ENCODE peak calls at places on chromosome 3, in six cellular contexts. Y, M, Q, Z, D and W are unnamed samples.

GRCh38 chr3:187841552-187841951 is 96.3 kb upstream of the BCL6 start:
- DNase-seq in Q (no peak), Z (no peak), M (no peak), Y (peak; percentile 36), D (no peak), W (no peak)

GRCh38 chr3:116741462-116741861 is 31.9 kb downstream of the TUSC7 start:
- DNase-seq in M (peak; percentile 2), Y (no peak), Z (no peak), Q (no peak), D (no peak), W (no peak)

GRCh38 chr3:144770813-144771400 is 799.3 kb downstream of the DIPK2A start:
- DNase-seq in Z (no peak), M (peak; percentile 2), Y (peak; percentile 8), Q (no peak), D (no peak), W (no peak)

GRCh38 chr3:46406786-46407611 is at the start of the genes CCR5AS and CCRL2:
- DNase-seq in Q (no peak), M (peak; percentile 26), Z (no peak), Y (no peak), D (no peak), W (peak; percentile 19)

GRCh38 chr3:124250053-124250452 is 258.1 kb upstream of the ROPN1 start:
- DNase-seq in Q (no peak), Z (no peak), Y (no peak), M (no peak), D (no peak), W (no peak)

GRCh38 chr3:148238421-148238821 is 459.3 kb upstream of the AGTR1 start:
- DNase-seq in D (no peak), Z (no peak), Y (no peak), M (no peak), Q (no peak), W (no peak)

GRCh38 chr3:125080077-125080476 is 24.3 kb upstream of the HEG1 start:
- DNase-seq in Y (no peak), Q (no peak), M (no peak), Z (no peak), D (no peak), W (no peak)

GRCh38 chr3:171088984-171089754 is 62.6 kb upstream of the SLC2A2 start:
- DNase-seq in Z (no peak), Y (no peak), M (no peak), D (no peak), Q (no peak), W (no peak)

GRCh38 chr3:11610044-11610671 is 33.6 kb downstream of the VGLL4 start:
- DNase-seq in D (no peak), Y (no peak), M (no peak), Q (no peak), Z (no peak), W (no peak)

GRCh38 chr3:37726445-37727000 is 135.2 kb upstream of the CTDSPL start:
- DNase-seq in Z (no peak), M (no peak), Y (no peak), D (no peak), Q (no peak), W (no peak)

GRCh38 chr3:112353365-112353764 is 20.4 kb downstream of the CD200 start:
- DNase-seq in M (no peak), D (no peak), Y (no peak), Z (no peak), Q (no peak), W (no peak)

GRCh38 chr3:39065197-39065596 is 13.4 kb downstream of the WDR48 start:
- DNase-seq in M (no peak), Z (no peak), Q (peak; percentile 48), Y (no peak), D (no peak), W (no peak)

GRCh38 chr3:36992806-36993325 is at the start of gene EPM2AIP1:
- DNase-seq in Q (peak; percentile 96), Z (no peak), Y (no peak), D (peak; percentile 98), M (no peak), W (no peak)

GRCh38 chr3:63207066-63207590 is 71.0 kb upstream of the SYNPR start:
- DNase-seq in Z (no peak), D (no peak), Y (no peak), M (no peak), Q (no peak), W (no peak)

GRCh38 chr3:193938613-193939012 is 197.3 kb upstream of the HES1 start:
- DNase-seq in D (no peak), M (no peak), Y (peak; percentile 74), Q (no peak), Z (peak; percentile 94), W (no peak)

GRCh38 chr3:13229291-13229949 is 156.2 kb upstream of the IQSEC1 start:
- DNase-seq in Y (no peak), Z (no peak), D (no peak), Q (peak; percentile 94), M (no peak), W (no peak)

GRCh38 chr3:161263057-161263456 is 41.9 kb downstream of the NMD3 start:
- DNase-seq in Y (no peak), Q (no peak), Z (no peak), M (no peak), D (no peak), W (no peak)

GRCh38 chr3:49794431-49794830 is 5.2 kb downstream of the CDHR4 start:
- DNase-seq in Y (no peak), D (no peak), Z (no peak), Q (no peak), M (no peak), W (no peak)

GRCh38 chr3:13932578-13933295 is 52.9 kb upstream of the WNT7A start:
- DNase-seq in M (no peak), Y (no peak), Z (no peak), Q (no peak), D (no peak), W (no peak)

GRCh38 chr3:194348354-194348753 is 2.8 kb downstream of the CPN2 start:
- DNase-seq in Y (no peak), Z (no peak), D (no peak), M (no peak), Q (no peak), W (no peak)

GRCh38 chr3:145842302-145842897 is 318.6 kb downstream of the PLOD2 start:
- DNase-seq in D (no peak), Z (no peak), Y (no peak), Q (no peak), M (no peak), W (no peak)

GRCh38 chr3:43733459-43734384 is 43.0 kb downstream of the ABHD5 start:
- DNase-seq in Q (no peak), Z (no peak), M (no peak), Y (no peak), D (no peak), W (no peak)

GRCh38 chr3:108590443-108590842 is 921 bp downstream of the DZIP3 start:
- DNase-seq in D (no peak), Z (no peak), M (no peak), Y (no peak), Q (no peak), W (no peak)

GRCh38 chr3:110341047-110341446 is 730.6 kb upstream of the NECTIN3 start:
- DNase-seq in Y (no peak), M (no peak), Q (no peak), D (no peak), Z (no peak), W (no peak)

GRCh38 chr3:142962520-142963265 is 781 bp downstream of the PAQR9 start:
- DNase-seq in Q (no peak), M (no peak), D (no peak), Z (no peak), Y (no peak), W (no peak)

GRCh38 chr3:153768559-153769469 is 352.4 kb upstream of the ARHGEF26 start:
- DNase-seq in Z (no peak), Q (peak; percentile 28), M (no peak), Y (peak; percentile 24), D (no peak), W (no peak)

GRCh38 chr3:86239956-86240355 is 751.0 kb downstream of the VGLL3 start:
- DNase-seq in Z (no peak), Y (no peak), Q (no peak), M (no peak), D (no peak), W (no peak)

GRCh38 chr3:64686446-64686908 is 1.3 kb downstream of the ADAMTS9 start:
- DNase-seq in Z (no peak), D (no peak), Y (peak; percentile 63), M (no peak), Q (peak; percentile 56), W (no peak)

GRCh38 chr3:55036883-55037577 is 109.2 kb upstream of the LRTM1 start:
- DNase-seq in Z (no peak), Q (no peak), Y (no peak), M (no peak), D (no peak), W (no peak)

GRCh38 chr3:54087581-54088410 is 34.6 kb upstream of the CACNA2D3 start:
- DNase-seq in Z (no peak), D (no peak), Y (no peak), Q (no peak), M (no peak), W (no peak)

GRCh38 chr3:13495351-13495813 is 15.3 kb downstream of the HDAC11 start:
- DNase-seq in Z (no peak), D (no peak), Q (no peak), M (no peak), Y (no peak), W (no peak)

GRCh38 chr3:119025390-119025789 is 9.3 kb downstream of the IGSF11 start:
- DNase-seq in M (no peak), D (no peak), Q (no peak), Y (no peak), Z (no peak), W (no peak)

GRCh38 chr3:99625643-99626414 is 12.6 kb upstream of the COL8A1 start:
- DNase-seq in M (no peak), D (no peak), Y (no peak), Z (no peak), Q (no peak), W (no peak)

GRCh38 chr3:188830955-188831354 is 340.8 kb upstream of the TPRG1 start:
- DNase-seq in Q (no peak), Y (no peak), M (no peak), Z (no peak), D (no peak), W (no peak)

GRCh38 chr3:148697311-148698189 is at the start of gene AGTR1:
- DNase-seq in Y (peak; percentile 68), D (no peak), Z (no peak), Q (peak; percentile 20), M (no peak), W (no peak)

GRCh38 chr3:13494463-13495350 is 14.6 kb downstream of the HDAC11 start:
- DNase-seq in Y (peak; percentile 21), D (peak; percentile 70), M (peak; percentile 84), Z (no peak), Q (no peak), W (peak; percentile 45)

GRCh38 chr3:5212625-5213573 is 25.4 kb downstream of the EDEM1 start:
- DNase-seq in Y (no peak), Q (no peak), D (no peak), M (no peak), Z (no peak), W (no peak)

GRCh38 chr3:167057586-167057985 is 322.5 kb downstream of the ZBBX start:
- DNase-seq in M (no peak), D (no peak), Y (no peak), Q (no peak), Z (peak; percentile 69), W (no peak)

GRCh38 chr3:12875857-12876451 is 34.6 kb upstream of the RPL32 start:
- DNase-seq in D (no peak), Y (peak; percentile 84), Q (peak; percentile 91), M (no peak), Z (peak; percentile 26), W (no peak)

GRCh38 chr3:130779486-130779885 is 32.9 kb upstream of the PIK3R4 start:
- DNase-seq in D (no peak), Z (peak; percentile 44), Q (no peak), Y (no peak), M (no peak), W (no peak)